ENCODE peak calls at places on chromosomes 11 and 22, in four cellular contexts. U is SW 1271; I is EL; N is activated effector memory CD4-positive, alpha-beta T cell treated with anti-CD3 and anti-CD28 coated beads, Interleukin-2, amount 50 U/mL, for 16 hours. X is an unnamed sample.

GRCh38 chr22:22168941-22169867 is 75.4 kb upstream of the VPREB1 start:
- DNase-seq in U (no peak), I (no peak), N (no peak), X (no peak)

GRCh38 chr11:83629775-83630174 is 343.6 kb upstream of the CCDC90B start:
- DNase-seq in U (no peak), I (no peak), N (no peak), X (no peak)

GRCh38 chr11:12539570-12539969 is 134.7 kb upstream of the TEAD1 start:
- DNase-seq in U (no peak), I (peak), N (no peak), X (peak)

GRCh38 chr22:31846161-31847115 is 92.6 kb downstream of the DEPDC5 start:
- DNase-seq in U (no peak), I (no peak), N (no peak), X (no peak)

GRCh38 chr22:40156001-40156516 is 21.7 kb upstream of the TNRC6B start:
- DNase-seq in U (peak), I (peak), N (no peak), X (peak)

GRCh38 chr11:77158041-77158695 is 30.1 kb downstream of the MYO7A start:
- DNase-seq in U (no peak), I (no peak), N (no peak), X (no peak)

GRCh38 chr11:93648168-93648567 is 13.3 kb upstream of the CEP295 start:
- DNase-seq in U (peak), I (no peak), N (no peak), X (no peak)

GRCh38 chr11:64837887-64838351 is 6.5 kb downstream of the CDC42BPG start:
- DNase-seq in U (no peak), I (no peak), N (no peak), X (no peak)

GRCh38 chr11:19565639-19566038 is 147.0 kb upstream of the NAV2 start:
- DNase-seq in U (no peak), I (no peak), N (no peak), X (no peak)

GRCh38 chr11:19209617-19210016 is 7.8 kb upstream of the CSRP3 start:
- DNase-seq in U (no peak), I (no peak), N (no peak), X (no peak)

GRCh38 chr22:19396934-19397728 is 34.4 kb downstream of the HIRA start:
- DNase-seq in U (no peak), I (no peak), N (no peak), X (no peak)

GRCh38 chr11:47148903-47149535 is 27.7 kb downstream of the ARFGAP2 start:
- DNase-seq in U (no peak), I (peak), N (peak), X (no peak)